ENCODE peak calls at places on chromosomes 7 and 10, in nine cellular contexts. R is mammary epithelial cell, X is cardiac fibroblast, I is hepatocyte, Y is neural crest cell, Z is GM10248, L is left ventricle myocardium inferior, U is tibial artery, A is cardiac muscle cell. N is an unnamed sample.

GRCh38 chr7:158973440-158973839 is 117.1 kb downstream of the DYNC2I1 start:
- DNase-seq in R (no peak), X (peak), I (peak), Y (peak), Z (no peak), L (peak), U (no peak), A (peak), N (no peak)

GRCh38 chr10:130802301-130802700 is 509.2 kb downstream of the TCERG1L start:
- DNase-seq in R (no peak), X (no peak), I (no peak), Y (no peak), Z (no peak), L (no peak), U (no peak), A (no peak), N (peak)

GRCh38 chr10:69481280-69481679 is 30.0 kb downstream of the TSPAN15 start:
- DNase-seq in R (no peak), X (no peak), I (no peak), Y (no peak), Z (no peak), L (no peak), U (no peak), A (no peak), N (no peak)

GRCh38 chr10:74825371-74826141 is 844 bp upstream of the KAT6B start:
- DNase-seq in R (no peak), X (no peak), I (peak), Y (peak), Z (no peak), L (peak), U (no peak), A (peak), N (peak)

GRCh38 chr10:104680467-104681401 is 39.6 kb downstream of the SORCS3 start:
- DNase-seq in R (no peak), X (no peak), I (peak), Y (peak), Z (no peak), L (no peak), U (no peak), A (peak), N (no peak)

GRCh38 chr10:89217057-89217990 is 10.2 kb upstream of the CH25H start:
- DNase-seq in R (peak), X (peak), I (peak), Y (peak), Z (peak), L (peak), U (no peak), A (peak), N (no peak)

GRCh38 chr10:48608279-48608681 is 3.4 kb upstream of the ARHGAP22 start:
- DNase-seq in R (peak), X (peak), I (peak), Y (no peak), Z (peak), L (no peak), U (no peak), A (peak), N (no peak)

GRCh38 chr10:28359334-28359733 is 56.5 kb upstream of the MPP7 start:
- DNase-seq in R (peak), X (no peak), I (no peak), Y (no peak), Z (no peak), L (no peak), U (no peak), A (no peak), N (no peak)

GRCh38 chr10:14459670-14460069 is 128.9 kb upstream of the FRMD4A start:
- DNase-seq in R (peak), X (no peak), I (no peak), Y (no peak), Z (no peak), L (no peak), U (no peak), A (no peak), N (no peak)

GRCh38 chr10:5493698-5494097 is 5.7 kb downstream of the CALML5 start:
- DNase-seq in R (no peak), X (no peak), I (no peak), Y (no peak), Z (no peak), L (no peak), U (no peak), A (no peak), N (no peak)

GRCh38 chr7:130114776-130115175 is 44.4 kb downstream of the KLHDC10 start:
- DNase-seq in R (peak), X (no peak), I (no peak), Y (no peak), Z (no peak), L (no peak), U (no peak), A (no peak), N (no peak)

GRCh38 chr10:43252166-43252784 is 14.6 kb downstream of the RASGEF1A start:
- DNase-seq in R (no peak), X (no peak), I (no peak), Y (no peak), Z (no peak), L (no peak), U (peak), A (no peak), N (peak)

GRCh38 chr10:130050721-130051120 is 59.9 kb downstream of the C10orf143 start:
- DNase-seq in R (no peak), X (no peak), I (no peak), Y (no peak), Z (no peak), L (no peak), U (no peak), A (no peak), N (no peak)

DNA sequence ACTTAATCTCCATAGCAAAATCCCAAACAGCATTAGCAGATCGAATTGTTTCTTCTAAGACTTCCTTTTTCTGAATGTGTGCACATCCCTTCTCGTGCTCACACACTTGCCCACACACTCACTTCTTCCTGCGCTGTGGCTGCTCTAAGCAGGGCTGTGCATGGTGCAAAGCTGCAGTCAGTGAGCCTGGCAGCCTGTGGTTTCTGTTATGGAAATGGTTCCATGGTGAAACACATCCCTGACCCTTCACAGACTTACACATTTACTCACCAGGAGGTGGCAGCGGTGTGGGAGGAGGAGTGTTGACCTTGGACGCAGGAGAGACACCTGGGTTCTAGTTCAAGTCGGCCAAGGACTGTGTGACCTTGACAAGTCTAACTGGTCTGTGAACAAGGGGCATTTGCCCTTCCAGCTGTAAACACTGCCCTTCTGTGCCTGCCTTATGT is 24.9 kb downstream of the MTURN start:
- DNase-seq in R (peak), X (peak), I (peak), Y (no peak), Z (no peak), L (no peak), U (no peak), A (peak), N (peak)
- TF ChIP-seq CTCF in R (peak), X (peak), I (no peak), Y (peak), Z (no peak), L (peak), U (no peak), A (peak), N (no peak)

DNA sequence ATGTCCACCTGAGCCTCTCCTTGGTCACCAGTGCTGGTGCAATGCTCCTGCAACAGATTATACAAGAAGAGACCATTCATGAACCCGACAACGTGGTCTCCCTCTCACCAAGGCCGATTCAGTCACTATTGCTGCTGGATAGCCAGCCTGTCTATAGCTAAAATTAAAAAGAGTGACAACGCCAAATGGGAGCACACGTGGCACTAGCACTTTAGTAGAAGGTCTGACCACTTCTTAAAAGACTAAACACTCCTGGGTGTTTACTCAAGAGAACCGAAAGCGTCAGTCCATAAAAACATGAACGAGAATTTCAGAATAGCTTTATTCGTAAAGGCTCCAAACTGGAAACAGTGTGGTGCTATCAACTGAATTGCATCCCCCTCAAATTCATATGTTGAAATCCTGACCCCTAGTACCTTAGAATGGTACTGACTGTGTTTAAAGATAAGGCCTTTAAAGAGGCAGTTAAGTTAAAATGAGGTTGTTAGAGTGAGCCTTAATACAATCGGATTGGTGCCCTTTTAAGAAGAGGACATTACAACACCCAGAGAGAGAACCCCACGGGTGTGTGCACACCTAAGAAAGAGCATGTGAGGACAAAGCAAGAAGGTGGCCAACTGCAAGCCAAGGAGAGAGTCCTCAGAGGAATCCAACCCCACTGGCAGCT is 4.4 kb upstream of the GALNTL5 start:
- DNase-seq in R (no peak), X (no peak), I (no peak), Y (no peak), Z (no peak), L (no peak), U (no peak), A (no peak), N (no peak)
- TF ChIP-seq CTCF in R (no peak), X (no peak), I (no peak), Y (no peak), Z (no peak), L (no peak), U (no peak), A (no peak), N (no peak)

DNA sequence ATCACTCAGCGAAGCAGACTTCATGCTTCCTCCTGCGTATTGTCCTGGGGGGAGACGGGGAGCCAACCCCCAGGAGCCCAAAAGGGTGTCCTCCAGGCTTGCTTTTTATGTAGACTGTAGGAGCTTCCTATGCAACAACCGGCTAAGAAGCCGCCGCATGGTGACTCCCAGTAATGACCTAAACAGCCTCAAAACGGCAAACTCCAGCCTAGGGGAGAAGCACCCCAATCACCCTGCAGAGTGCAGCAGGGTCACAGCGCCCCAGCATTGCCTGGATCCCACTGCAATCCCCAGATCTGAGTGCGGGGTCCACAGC is 52.0 kb downstream of the PROSER2 start:
- DNase-seq in R (no peak), X (no peak), I (peak), Y (no peak), Z (no peak), L (no peak), U (no peak), A (no peak), N (no peak)
- TF ChIP-seq CTCF in R (no peak), X (no peak), I (no peak), Y (peak), Z (no peak), L (no peak), U (no peak), A (peak), N (no peak)

GRCh38 chr7:22853674-22854157 is 31.1 kb upstream of the TOMM7 start:
- DNase-seq in R (no peak), X (peak), I (no peak), Y (no peak), Z (no peak), L (no peak), U (peak), A (peak), N (no peak)
- TF ChIP-seq CTCF in R (peak), X (peak), I (peak), Y (no peak), Z (peak), L (no peak), U (no peak), A (no peak), N (no peak)

DNA sequence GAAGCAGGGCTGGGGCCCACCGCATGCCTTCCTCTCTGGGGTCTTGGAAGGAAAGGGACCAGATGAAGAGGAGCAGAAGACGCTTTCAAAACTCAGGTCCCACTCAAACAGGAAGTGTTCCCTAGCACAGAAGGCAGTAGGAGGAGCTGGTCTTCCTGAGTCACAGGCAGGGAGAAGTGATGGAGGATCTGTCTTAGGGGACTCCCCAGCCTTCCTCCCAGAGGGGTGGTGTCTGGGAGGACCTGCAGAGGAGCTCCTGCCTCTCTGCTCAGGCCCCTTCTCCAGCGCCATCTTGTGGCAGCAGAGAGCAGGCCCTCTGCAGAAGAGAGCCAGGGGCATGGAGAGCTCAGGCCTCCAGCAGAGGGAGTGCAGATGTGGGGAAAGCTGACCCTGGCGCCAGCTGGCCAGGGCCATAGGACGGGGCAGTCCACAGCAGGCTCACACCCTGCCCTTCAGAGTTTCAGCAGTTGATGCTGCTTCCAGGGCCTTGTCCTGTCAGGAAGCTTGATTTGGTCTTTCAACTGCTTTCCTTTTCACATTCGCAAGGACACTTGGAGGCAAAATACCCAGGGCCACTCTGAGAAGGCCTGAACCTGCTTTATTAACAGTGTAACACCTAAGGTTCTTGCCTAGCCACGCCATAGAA is 62.2 kb upstream of the TARP start:
- DNase-seq in R (peak), X (peak), I (peak), Y (peak), Z (peak), L (peak), U (peak), A (peak), N (peak)
- TF ChIP-seq CTCF in R (peak), X (peak), I (peak), Y (peak), Z (peak), L (peak), U (peak), A (peak), N (peak)

GRCh38 chr7:8761731-8762130 is 328.3 kb downstream of the NXPH1 start:
- DNase-seq in R (no peak), X (no peak), I (no peak), Y (no peak), Z (no peak), L (no peak), U (no peak), A (no peak), N (no peak)
- TF ChIP-seq CTCF in R (no peak), X (no peak), I (no peak), Y (no peak), Z (no peak), L (no peak), U (no peak), A (no peak), N (no peak)

DNA sequence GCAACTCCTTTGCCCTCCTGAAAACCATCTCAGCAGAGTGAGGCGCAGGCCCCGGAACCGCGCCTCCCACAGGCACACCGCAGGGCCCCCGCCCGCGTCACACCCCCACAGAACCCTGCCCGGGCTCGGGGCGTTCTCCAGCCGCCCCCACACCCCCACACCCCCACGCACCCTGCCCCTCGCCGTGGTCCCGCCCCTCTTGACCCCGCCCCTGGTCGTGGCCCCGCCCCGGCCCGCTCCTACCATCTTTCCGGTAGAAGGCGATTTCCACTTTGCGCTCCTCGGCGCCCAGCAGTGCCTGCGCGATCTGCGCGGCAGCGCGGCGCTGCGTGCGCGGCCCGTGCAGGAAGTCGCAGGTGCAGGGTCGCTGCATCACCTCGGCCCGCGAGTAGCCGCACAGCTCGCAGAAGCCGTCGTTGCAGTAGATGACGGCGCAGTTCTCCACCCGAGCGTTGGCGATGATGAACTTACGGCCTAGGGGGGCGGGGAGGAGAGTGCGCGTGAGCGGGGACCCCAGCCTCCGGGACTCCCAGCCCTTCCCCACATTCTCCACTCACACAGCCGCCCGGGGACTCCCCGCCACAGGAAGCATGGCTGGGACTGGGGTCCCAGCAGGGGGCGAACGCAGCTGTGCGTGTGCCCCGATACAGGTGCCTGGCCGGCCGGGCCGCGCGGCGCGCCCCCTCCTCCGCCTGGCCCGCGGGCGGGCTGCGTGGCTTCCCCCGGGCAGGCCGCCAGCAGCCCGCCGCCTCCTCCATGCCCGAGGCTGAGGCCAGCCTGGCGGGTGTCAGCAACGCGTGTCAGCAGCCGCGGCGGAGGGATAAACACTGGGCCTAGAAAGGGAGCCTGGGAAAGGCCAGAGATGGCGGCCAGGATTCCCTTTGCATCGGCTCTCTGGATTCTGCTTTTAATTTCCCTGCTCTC is 3.4 kb downstream of the KCNH2 start:
- DNase-seq in R (no peak), X (no peak), I (peak), Y (no peak), Z (peak), L (peak), U (no peak), A (peak), N (no peak)
- TF ChIP-seq CTCF in R (peak), X (peak), I (peak), Y (peak), Z (peak), L (peak), U (no peak), A (peak), N (no peak)

GRCh38 chr10:126798649-126799048 is 106.6 kb upstream of the DOCK1 start:
- DNase-seq in R (no peak), X (no peak), I (no peak), Y (no peak), Z (no peak), L (no peak), U (no peak), A (no peak), N (no peak)
- TF ChIP-seq CTCF in R (no peak), X (no peak), I (no peak), Y (no peak), Z (no peak), L (no peak), U (no peak), A (no peak), N (no peak)

DNA sequence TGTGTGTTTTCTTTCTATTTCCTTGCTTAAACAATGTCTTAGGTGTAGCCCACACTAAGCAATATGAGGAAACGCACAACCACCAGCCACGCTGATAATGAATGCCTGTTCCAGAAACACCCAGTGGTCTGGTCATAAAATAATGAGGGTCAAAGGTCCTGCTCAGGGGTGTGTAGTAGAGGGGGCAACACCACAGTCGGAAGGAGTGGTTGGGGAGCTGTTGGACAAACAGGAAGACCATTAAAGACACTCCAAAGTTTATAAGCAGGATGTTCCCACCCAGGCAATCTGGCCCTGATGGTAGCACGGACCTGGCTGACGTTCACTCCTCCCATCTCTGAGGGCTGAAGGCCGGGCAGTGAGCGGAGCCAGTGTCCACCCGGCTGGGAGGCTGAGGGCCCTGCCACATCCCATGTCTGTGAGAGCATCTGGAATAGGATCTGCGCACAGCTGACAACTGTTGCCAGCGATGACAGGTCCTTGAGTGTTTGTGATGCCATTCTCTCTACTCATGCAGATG is 7.7 kb downstream of the PKD1L1 start:
- DNase-seq in R (no peak), X (peak), I (peak), Y (no peak), Z (no peak), L (peak), U (no peak), A (peak), N (no peak)
- TF ChIP-seq CTCF in R (no peak), X (no peak), I (no peak), Y (no peak), Z (no peak), L (no peak), U (no peak), A (no peak), N (no peak)